ENCODE peak calls at places on chromosomes 7 and 10, in seven cellular contexts. E, T, Y, M, Q, K and Z are unnamed samples. For H3K9me3, the result is how much of the 10 kb centered on the place peaks cover.

GRCh38 chr7:91286432-91286831 is 22.2 kb downstream of the FZD1 start:
- DNase-seq in E (no peak), T (peak), Y (no peak), M (no peak), Q (no peak), K (no peak), Z (no peak)

GRCh38 chr7:27647052-27647451 is 15.6 kb downstream of the HIBADH start:
- DNase-seq in E (no peak), T (no peak), Y (no peak), M (peak), Q (no peak), K (peak), Z (no peak)

GRCh38 chr10:123148414-123149161 is 652 bp downstream of the HMX2 start:
- DNase-seq in E (no peak), T (peak), Y (no peak), M (no peak), Q (no peak), K (no peak), Z (no peak)

GRCh38 chr10:122199070-122199469 is 72.0 kb upstream of the BTBD16 start:
- DNase-seq in E (no peak), T (no peak), Y (no peak), M (no peak), Q (peak), K (no peak), Z (no peak)

GRCh38 chr10:129365767-129366400 is 101.2 kb upstream of the MGMT start:
- DNase-seq in E (no peak), T (peak), Y (no peak), M (no peak), Q (no peak), K (no peak), Z (no peak)

GRCh38 chr7:74033372-74034311 is 5.7 kb downstream of the ELN start:
- DNase-seq in E (peak), T (no peak), Y (no peak), M (peak), Q (no peak), K (no peak), Z (no peak)

GRCh38 chr7:105677803-105678583 is 96.7 kb upstream of the EFCAB10 start:
- DNase-seq in E (peak), T (no peak), Y (peak), M (no peak), Q (no peak), K (no peak), Z (peak)

GRCh38 chr10:7458554-7458953 is 47.7 kb upstream of the SFMBT2 start:
- DNase-seq in E (no peak), T (no peak), Y (no peak), M (peak), Q (no peak), K (no peak), Z (no peak)

GRCh38 chr7:13737563-13737962 is 251.9 kb downstream of the ETV1 start:
- DNase-seq in E (no peak), T (no peak), Y (no peak), M (no peak), Q (no peak), K (no peak), Z (no peak)

GRCh38 chr7:105589221-105590077 is 8.2 kb upstream of the EFCAB10 start:
- DNase-seq in E (peak), T (peak), Y (no peak), M (peak), Q (peak), K (no peak), Z (peak)

GRCh38 chr10:1229574-1229973 is 173.4 kb downstream of the WDR37 start:
- DNase-seq in E (no peak), T (no peak), Y (no peak), M (no peak), Q (no peak), K (no peak), Z (no peak)

GRCh38 chr7:124840435-124840834 is 74.8 kb upstream of the GPR37 start:
- DNase-seq in E (no peak), T (no peak), Y (no peak), M (no peak), Q (no peak), K (no peak), Z (peak)

GRCh38 chr7:32496052-32496813 is 944 bp downstream of the AVL9 start:
- DNase-seq in E (peak), T (no peak), Y (no peak), M (no peak), Q (no peak), K (no peak), Z (peak)

GRCh38 chr10:28241766-28242399 is 61.0 kb downstream of the MPP7 start:
- DNase-seq in E (peak), T (no peak), Y (no peak), M (peak), Q (no peak), K (no peak), Z (peak)

GRCh38 chr7:43443380-43443779 is 139.5 kb upstream of the STK17A start:
- DNase-seq in E (no peak), T (no peak), Y (no peak), M (no peak), Q (no peak), K (no peak), Z (no peak)

GRCh38 chr7:132738254-132738653 is 162.0 kb upstream of the PLXNA4 start:
- DNase-seq in E (no peak), T (no peak), Y (no peak), M (peak), Q (no peak), K (no peak), Z (no peak)

GRCh38 chr10:119509909-119510451 is 32.5 kb downstream of the RGS10 start:
- DNase-seq in E (no peak), T (no peak), Y (peak), M (no peak), Q (peak), K (no peak), Z (no peak)

GRCh38 chr10:114053946-114054345 is 10.3 kb downstream of the ADRB1 start:
- DNase-seq in E (no peak), T (no peak), Y (no peak), M (no peak), Q (no peak), K (no peak), Z (no peak)

GRCh38 chr10:13608246-13608853 is 21.6 kb downstream of the PRPF18 start:
- DNase-seq in E (no peak), T (no peak), Y (no peak), M (peak), Q (no peak), K (no peak), Z (no peak)

GRCh38 chr7:36535866-36536664 is 146.4 kb downstream of the ANLN start:
- DNase-seq in E (no peak), T (no peak), Y (peak), M (peak), Q (no peak), K (no peak), Z (no peak)

GRCh38 chr10:98131615-98132014 is 2.8 kb upstream of the R3HCC1L start:
- DNase-seq in E (no peak), T (no peak), Y (no peak), M (no peak), Q (no peak), K (no peak), Z (no peak)

GRCh38 chr7:40749877-40750276 is 615.1 kb downstream of the SUGCT start:
- DNase-seq in E (no peak), T (no peak), Y (no peak), M (peak), Q (no peak), K (no peak), Z (no peak)

GRCh38 chr10:117450940-117451339 is 75.7 kb upstream of the PDZD8 start:
- DNase-seq in E (no peak), T (no peak), Y (no peak), M (no peak), Q (no peak), K (no peak), Z (no peak)

GRCh38 chr7:133688483-133689239 is 435.8 kb downstream of the EXOC4 start:
- DNase-seq in E (no peak), T (no peak), Y (no peak), M (peak), Q (no peak), K (no peak), Z (no peak)

GRCh38 chr7:5423272-5423843 is at the start of gene TNRC18:
- DNase-seq in E (peak), T (no peak), Y (peak), M (no peak), Q (no peak), K (peak), Z (peak)

GRCh38 chr10:113293167-113293566 is 259.7 kb upstream of the HABP2 start:
- DNase-seq in E (no peak), T (no peak), Y (no peak), M (no peak), Q (no peak), K (no peak), Z (no peak)

GRCh38 chr7:108145401-108145800 is 15.2 kb upstream of the LAMB4 start:
- DNase-seq in E (no peak), T (peak), Y (no peak), M (no peak), Q (no peak), K (no peak), Z (no peak)

GRCh38 chr10:101123815-101124617 is 7.1 kb upstream of the TLX1 start:
- DNase-seq in E (no peak), T (no peak), Y (no peak), M (no peak), Q (no peak), K (no peak), Z (no peak)

GRCh38 chr7:15440482-15440881 is 121.3 kb downstream of the AGMO start:
- DNase-seq in E (no peak), T (no peak), Y (no peak), M (no peak), Q (no peak), K (no peak), Z (no peak)
- H3K9me3 ChIP-seq in E (under half), T (under half), Y (under half), M (under half), Q (under half), K (under half), Z (under half)

DNA sequence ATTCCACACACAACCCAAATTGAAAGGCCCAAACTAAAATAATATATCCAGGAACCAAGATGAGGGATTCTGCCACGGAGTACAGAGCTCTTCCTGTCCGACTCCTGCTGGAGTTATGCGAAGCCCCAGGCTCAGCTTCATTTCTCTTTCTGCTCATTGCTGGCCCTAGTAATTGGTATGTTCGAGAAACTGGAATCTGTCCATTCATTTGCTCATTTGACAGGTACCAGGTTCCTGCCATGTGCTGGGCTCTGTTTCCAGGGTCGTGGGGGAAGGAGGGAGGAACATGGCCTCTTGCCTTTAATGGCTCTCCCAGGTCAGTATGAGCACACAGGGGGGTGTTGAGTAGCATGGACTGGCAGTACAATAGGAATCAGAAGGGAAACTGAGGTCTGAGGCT is 179.2 kb upstream of the SHH start:
- DNase-seq in E (no peak), T (peak), Y (no peak), M (no peak), Q (no peak), K (no peak), Z (no peak)
- H3K9me3 ChIP-seq in E (under half), T (under half), Y (under half), M (under half), Q (under half), K (under half), Z (under half)

GRCh38 chr10:36251068-36251467 is 609.0 kb upstream of the FZD8 start:
- DNase-seq in E (no peak), T (no peak), Y (no peak), M (no peak), Q (no peak), K (no peak), Z (no peak)

GRCh38 chr10:36256166-36256565 is 614.1 kb upstream of the FZD8 start:
- DNase-seq in E (no peak), T (no peak), Y (no peak), M (no peak), Q (no peak), K (no peak), Z (no peak)

GRCh38 chr10:36253731-36254130 is 611.6 kb upstream of the FZD8 start:
- DNase-seq in E (no peak), T (no peak), Y (no peak), M (no peak), Q (no peak), K (no peak), Z (no peak)

GRCh38 chr10:36254191-36254590 is 612.1 kb upstream of the FZD8 start:
- DNase-seq in E (peak), T (no peak), Y (peak), M (no peak), Q (peak), K (peak), Z (no peak)

DNA sequence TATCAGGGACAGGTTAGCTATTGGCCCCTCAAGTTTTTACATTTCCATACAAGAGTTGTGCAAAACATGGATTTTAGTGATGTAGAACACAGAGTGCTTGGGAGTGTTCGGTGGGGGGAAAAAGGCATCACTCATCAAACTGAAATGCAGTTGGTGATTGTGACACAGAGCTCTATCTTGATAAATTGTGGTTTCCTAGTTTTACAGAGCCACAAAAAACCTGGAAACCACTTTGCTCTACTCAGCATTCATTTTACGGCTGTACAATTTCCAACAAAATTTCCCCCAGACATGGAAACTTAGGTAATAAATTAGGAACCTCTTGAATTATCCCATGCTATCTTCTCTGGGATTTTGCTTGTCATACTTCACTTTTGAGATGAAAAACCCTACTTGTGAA is 614.8 kb upstream of the FZD8 start:
- DNase-seq in E (no peak), T (no peak), Y (no peak), M (peak), Q (no peak), K (no peak), Z (no peak)
- H3K9me3 ChIP-seq in E (under half), T (under half), Y (under half), M (under half), Q (under half), K (under half), Z (under half)

GRCh38 chr7:64872809-64873500 is 30.1 kb upstream of the ZNF273 start:
- DNase-seq in E (no peak), T (peak), Y (no peak), M (no peak), Q (no peak), K (no peak), Z (no peak)
- H3K9me3 ChIP-seq in E (under half), T (under half), Y (under half), M (under half), Q (under half), K (under half), Z (under half)

DNA sequence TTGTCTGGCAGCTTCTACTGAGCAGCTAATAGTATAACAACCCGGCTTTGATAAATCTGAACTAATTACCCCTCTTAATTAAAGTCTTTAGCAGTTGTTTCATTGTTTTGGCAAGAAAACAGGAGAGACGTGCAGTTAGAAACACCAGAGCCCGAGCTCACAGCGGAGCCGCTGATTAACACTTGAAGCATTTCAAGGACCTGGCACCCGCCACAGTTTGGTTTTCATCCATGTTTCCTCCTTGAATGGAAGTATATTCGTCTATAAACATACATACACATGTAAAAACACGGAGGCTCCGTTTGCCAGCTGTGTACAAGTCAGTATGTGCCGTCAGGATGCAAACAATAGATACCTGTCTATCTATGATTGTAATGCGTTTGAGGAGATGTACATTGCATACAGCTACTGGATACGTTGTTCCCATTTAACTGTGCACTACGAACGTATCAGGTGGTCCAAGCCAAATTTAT is 3.9 kb downstream of the FEZF1 start:
- DNase-seq in E (no peak), T (no peak), Y (no peak), M (peak), Q (no peak), K (no peak), Z (no peak)
- H3K9me3 ChIP-seq in E (under half), T (under half), Y (under half), M (under half), Q (under half), K (under half), Z (under half)

DNA sequence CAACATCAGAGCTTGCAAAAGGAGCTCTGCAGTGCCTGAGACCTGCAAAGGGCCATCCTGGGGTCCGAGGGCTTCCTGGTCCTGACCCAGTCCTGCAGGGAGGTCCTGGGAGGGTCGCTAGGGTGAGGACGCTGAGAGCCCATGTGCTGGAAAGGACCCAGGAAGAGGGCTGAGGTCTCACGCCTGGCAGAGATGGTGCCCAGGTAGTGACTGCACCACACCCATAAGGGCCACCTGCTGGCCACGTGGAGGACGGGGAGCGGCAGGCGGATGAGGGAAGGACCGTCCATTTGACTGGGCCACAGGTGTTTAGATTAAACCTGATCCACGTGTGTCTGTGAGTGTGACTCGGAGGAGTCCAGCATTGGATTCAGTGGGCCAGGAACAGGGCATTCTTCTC is 392.8 kb downstream of the DNAJB6 start:
- DNase-seq in E (no peak), T (no peak), Y (no peak), M (no peak), Q (no peak), K (no peak), Z (no peak)
- H3K9me3 ChIP-seq in E (under half), T (under half), Y (under half), M (under half), Q (under half), K (under half), Z (under half)

DNA sequence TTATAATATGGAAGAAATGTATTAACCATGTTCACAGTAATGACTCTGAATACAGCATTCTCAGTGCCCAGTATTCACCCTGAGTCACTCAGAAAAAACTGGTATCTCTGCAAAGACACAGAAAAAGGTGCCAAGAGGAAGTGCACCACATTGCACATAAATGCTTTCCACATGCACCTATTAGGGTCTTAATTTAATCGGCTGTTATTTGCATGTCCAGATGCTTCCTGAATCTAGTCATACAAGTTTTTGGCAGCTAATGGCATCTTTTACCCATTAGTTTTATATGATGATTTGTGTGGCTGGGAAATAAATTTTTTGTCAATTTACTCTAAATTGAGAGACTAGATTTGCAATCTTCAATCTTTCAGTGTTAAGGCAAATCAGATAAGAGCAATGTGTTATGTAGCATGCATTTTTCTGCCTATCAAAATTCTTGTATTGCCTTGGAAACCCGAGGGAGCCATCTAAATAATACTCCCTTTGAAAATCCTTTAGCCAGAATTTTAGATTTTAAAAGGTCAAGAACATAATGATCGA is 58.2 kb downstream of the ZNF680 start:
- DNase-seq in E (no peak), T (no peak), Y (no peak), M (peak), Q (no peak), K (no peak), Z (no peak)
- H3K9me3 ChIP-seq in E (half or more), T (under half), Y (half or more), M (under half), Q (under half), K (under half), Z (under half)